ENCODE peak calls at places on chromosomes 16 and 17, in five cellular contexts. One of them, this sample, is unnamed. For H3K9me3, the result is how much of the 10 kb centered on the place peaks cover.

GRCh38 chr16:24523569-24523968 is 15.8 kb upstream of the RBBP6 start:
- DNase-seq in H1: no peak
- DNase-seq in heart left ventricle: no peak
- DNase-seq in uterus: no peak
- DNase-seq in PC-3: no peak
- DNase-seq in this sample: no peak

GRCh38 chr16:21590791-21591190 is 8.6 kb upstream of the METTL9 start:
- DNase-seq in H1: no peak
- DNase-seq in heart left ventricle: no peak
- DNase-seq in PC-3: peak
- DNase-seq in uterus: no peak
- DNase-seq in this sample: no peak

GRCh38 chr17:73586153-73586906 is 57.9 kb downstream of the SDK2 start:
- DNase-seq in uterus: no peak
- DNase-seq in PC-3: no peak
- DNase-seq in H1: no peak
- DNase-seq in heart left ventricle: no peak
- DNase-seq in this sample: no peak

GRCh38 chr16:55711959-55712876 is 56.4 kb downstream of the SLC6A2 start:
- DNase-seq in heart left ventricle: peak
- DNase-seq in H1: no peak
- DNase-seq in PC-3: peak
- DNase-seq in uterus: peak
- DNase-seq in this sample: peak

GRCh38 chr17:81164464-81165245 is 652 bp upstream of the PVALEF start:
- DNase-seq in H1: no peak
- DNase-seq in heart left ventricle: no peak
- DNase-seq in uterus: no peak
- DNase-seq in PC-3: no peak
- DNase-seq in this sample: no peak

GRCh38 chr16:77624085-77624484 is 98.2 kb upstream of the NUDT7 start:
- DNase-seq in uterus: no peak
- DNase-seq in heart left ventricle: no peak
- DNase-seq in PC-3: no peak
- DNase-seq in H1: no peak
- DNase-seq in this sample: no peak

GRCh38 chr17:46878055-46878454 is 26.7 kb downstream of the WNT9B start:
- DNase-seq in uterus: peak
- DNase-seq in PC-3: no peak
- DNase-seq in heart left ventricle: peak
- DNase-seq in H1: no peak
- DNase-seq in this sample: peak

GRCh38 chr17:12568358-12569251 is 97.1 kb upstream of the MYOCD start:
- DNase-seq in uterus: no peak
- DNase-seq in H1: no peak
- DNase-seq in heart left ventricle: no peak
- DNase-seq in PC-3: no peak
- DNase-seq in this sample: no peak

GRCh38 chr17:82596837-82597672 is 51.2 kb downstream of the WDR45B start:
- DNase-seq in uterus: no peak
- DNase-seq in PC-3: no peak
- DNase-seq in heart left ventricle: no peak
- DNase-seq in H1: no peak
- DNase-seq in this sample: no peak

GRCh38 chr17:38636054-38636453 is 30.3 kb upstream of the SRCIN1 start:
- DNase-seq in PC-3: no peak
- DNase-seq in uterus: no peak
- DNase-seq in heart left ventricle: no peak
- DNase-seq in H1: no peak
- DNase-seq in this sample: no peak

GRCh38 chr16:27761816-27762215 is 211.9 kb downstream of the KATNIP start:
- DNase-seq in heart left ventricle: no peak
- DNase-seq in uterus: no peak
- DNase-seq in H1: no peak
- DNase-seq in PC-3: no peak
- DNase-seq in this sample: no peak

GRCh38 chr16:67499159-67499558 is 15.8 kb upstream of the AGRP start:
- DNase-seq in heart left ventricle: no peak
- DNase-seq in PC-3: no peak
- DNase-seq in H1: no peak
- DNase-seq in uterus: no peak
- DNase-seq in this sample: no peak

GRCh38 chr17:75366432-75366831 is 39.0 kb downstream of the GRB2 start:
- DNase-seq in uterus: no peak
- DNase-seq in H1: no peak
- DNase-seq in PC-3: no peak
- DNase-seq in heart left ventricle: no peak
- DNase-seq in this sample: no peak

GRCh38 chr17:5502552-5502951 is 16.2 kb downstream of the MIS12 start:
- DNase-seq in H1: no peak
- DNase-seq in PC-3: no peak
- DNase-seq in heart left ventricle: no peak
- DNase-seq in uterus: no peak
- DNase-seq in this sample: no peak

GRCh38 chr16:54204756-54205155 is 81.8 kb downstream of the IRX3 start:
- DNase-seq in uterus: no peak
- DNase-seq in heart left ventricle: no peak
- DNase-seq in H1: no peak
- DNase-seq in PC-3: no peak
- DNase-seq in this sample: no peak

GRCh38 chr17:74780443-74781238 is 4.5 kb upstream of the NAT9 start:
- DNase-seq in H1: no peak
- DNase-seq in heart left ventricle: no peak
- DNase-seq in PC-3: peak
- DNase-seq in uterus: no peak
- DNase-seq in this sample: no peak

GRCh38 chr17:82228278-82228841 is 482 bp upstream of the SLC16A3 start:
- DNase-seq in uterus: no peak
- DNase-seq in PC-3: no peak
- DNase-seq in heart left ventricle: peak
- DNase-seq in H1: no peak
- DNase-seq in this sample: no peak

GRCh38 chr16:8547756-8548155 is 42.6 kb downstream of the TMEM114 start:
- DNase-seq in uterus: no peak
- DNase-seq in heart left ventricle: no peak
- DNase-seq in H1: no peak
- DNase-seq in PC-3: no peak
- DNase-seq in this sample: no peak

GRCh38 chr17:76191891-76192290 is 48.4 kb downstream of the RNF157 start:
- DNase-seq in heart left ventricle: no peak
- DNase-seq in uterus: no peak
- DNase-seq in H1: no peak
- DNase-seq in PC-3: no peak
- DNase-seq in this sample: no peak

GRCh38 chr16:1772362-1772907 is at the start of gene EME2:
- DNase-seq in PC-3: no peak
- DNase-seq in heart left ventricle: no peak
- DNase-seq in uterus: no peak
- DNase-seq in H1: no peak
- DNase-seq in this sample: no peak

GRCh38 chr17:78839173-78839761 is 1.3 kb downstream of the USP36 start:
- DNase-seq in uterus: no peak
- DNase-seq in heart left ventricle: no peak
- DNase-seq in H1: no peak
- DNase-seq in PC-3: peak
- DNase-seq in this sample: no peak

GRCh38 chr17:55238197-55238930 is 26.4 kb upstream of the HLF start:
- DNase-seq in uterus: peak
- DNase-seq in H1: peak
- DNase-seq in heart left ventricle: peak
- DNase-seq in PC-3: peak
- DNase-seq in this sample: peak
- TF ChIP-seq CTCF in uterus: no peak
- TF ChIP-seq CTCF in H1: no peak
- TF ChIP-seq CTCF in heart left ventricle: no peak
- TF ChIP-seq CTCF in PC-3: no peak
- TF ChIP-seq CTCF in this sample: peak

DNA sequence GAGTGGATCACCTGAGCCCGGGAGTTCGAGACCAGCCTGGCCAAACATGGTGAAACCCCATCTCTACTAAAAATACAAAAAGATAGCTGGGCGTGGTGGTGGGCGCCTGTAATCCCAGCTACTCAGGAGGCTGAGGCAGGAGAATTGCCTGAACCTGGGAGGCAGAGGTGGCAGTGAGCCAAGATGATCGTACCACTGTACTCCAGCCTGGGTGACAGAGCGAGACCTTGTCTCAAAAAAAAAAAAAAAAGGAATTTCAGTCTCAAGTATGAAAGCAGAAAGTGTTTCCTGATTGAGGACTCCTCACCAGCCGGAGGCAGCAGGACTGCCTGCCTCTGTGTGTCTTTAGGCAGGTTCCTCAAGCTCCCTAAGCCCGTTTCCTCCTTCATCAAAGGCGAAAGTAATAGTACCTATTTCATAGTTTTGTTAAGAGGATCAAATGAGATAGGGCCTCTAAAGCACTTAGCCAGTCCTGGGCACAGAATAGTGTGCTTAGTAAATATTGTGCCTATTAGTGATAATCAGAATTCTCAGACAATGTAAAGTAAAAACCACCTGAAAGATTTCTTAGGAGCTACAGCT is 9.0 kb downstream of the RAI1 start:
- DNase-seq in PC-3: no peak
- DNase-seq in H1: no peak
- DNase-seq in uterus: no peak
- DNase-seq in heart left ventricle: no peak
- DNase-seq in this sample: no peak
- H3K9me3 ChIP-seq in PC-3: under half
- H3K9me3 ChIP-seq in H1: under half
- H3K9me3 ChIP-seq in uterus: under half
- H3K9me3 ChIP-seq in heart left ventricle: under half
- H3K9me3 ChIP-seq in this sample: under half

DNA sequence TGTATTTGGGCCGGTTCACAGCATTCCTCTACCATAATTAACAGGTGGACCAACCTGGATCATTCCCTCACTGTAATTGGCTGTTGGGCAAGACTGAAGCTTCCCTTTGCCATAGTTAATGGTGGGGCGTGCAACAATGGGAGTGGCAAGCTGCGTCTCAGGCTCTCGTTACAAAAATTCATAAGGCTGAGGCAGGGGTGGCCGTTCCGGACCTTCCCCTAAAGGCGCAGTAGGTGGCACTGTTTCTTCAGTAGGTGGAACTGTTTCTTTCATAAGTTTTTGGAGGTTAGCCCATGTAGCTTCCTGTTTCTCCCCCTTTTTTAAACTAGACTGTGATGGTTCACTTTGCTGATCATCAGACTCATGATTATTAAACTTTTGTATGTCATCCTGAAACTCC is 17.0 kb upstream of the TMC5 start:
- DNase-seq in heart left ventricle: no peak
- DNase-seq in H1: peak
- DNase-seq in PC-3: no peak
- DNase-seq in uterus: no peak
- DNase-seq in this sample: no peak
- TF ChIP-seq CTCF in heart left ventricle: no peak
- TF ChIP-seq CTCF in H1: peak
- TF ChIP-seq CTCF in PC-3: peak
- TF ChIP-seq CTCF in uterus: no peak
- TF ChIP-seq CTCF in this sample: no peak

GRCh38 chr16:5862103-5863003 is 764.8 kb upstream of the EEF2KMT start:
- DNase-seq in heart left ventricle: no peak
- DNase-seq in H1: no peak
- DNase-seq in PC-3: no peak
- DNase-seq in uterus: no peak
- DNase-seq in this sample: no peak
- H3K9me3 ChIP-seq in heart left ventricle: under half
- H3K9me3 ChIP-seq in H1: under half
- H3K9me3 ChIP-seq in PC-3: under half
- H3K9me3 ChIP-seq in uterus: under half
- H3K9me3 ChIP-seq in this sample: under half

GRCh38 chr17:45743626-45744326 is 40.3 kb upstream of the CRHR1 start:
- DNase-seq in heart left ventricle: no peak
- DNase-seq in uterus: no peak
- DNase-seq in PC-3: no peak
- DNase-seq in H1: no peak
- DNase-seq in this sample: no peak

GRCh38 chr17:45739786-45740185 is 44.3 kb upstream of the CRHR1 start:
- DNase-seq in heart left ventricle: no peak
- DNase-seq in H1: no peak
- DNase-seq in PC-3: no peak
- DNase-seq in uterus: no peak
- DNase-seq in this sample: no peak

GRCh38 chr17:45742251-45742650 is 41.9 kb upstream of the CRHR1 start:
- DNase-seq in H1: no peak
- DNase-seq in uterus: no peak
- DNase-seq in PC-3: no peak
- DNase-seq in heart left ventricle: no peak
- DNase-seq in this sample: no peak

GRCh38 chr17:45745843-45746494 is 38.2 kb upstream of the CRHR1 start:
- DNase-seq in uterus: no peak
- DNase-seq in heart left ventricle: no peak
- DNase-seq in H1: no peak
- DNase-seq in PC-3: no peak
- DNase-seq in this sample: no peak

GRCh38 chr17:45740553-45741330 is 43.4 kb upstream of the CRHR1 start:
- DNase-seq in H1: peak
- DNase-seq in heart left ventricle: no peak
- DNase-seq in PC-3: peak
- DNase-seq in uterus: no peak
- DNase-seq in this sample: no peak
- TF ChIP-seq CTCF in H1: no peak
- TF ChIP-seq CTCF in heart left ventricle: no peak
- TF ChIP-seq CTCF in PC-3: no peak
- TF ChIP-seq CTCF in uterus: no peak
- TF ChIP-seq CTCF in this sample: no peak

DNA sequence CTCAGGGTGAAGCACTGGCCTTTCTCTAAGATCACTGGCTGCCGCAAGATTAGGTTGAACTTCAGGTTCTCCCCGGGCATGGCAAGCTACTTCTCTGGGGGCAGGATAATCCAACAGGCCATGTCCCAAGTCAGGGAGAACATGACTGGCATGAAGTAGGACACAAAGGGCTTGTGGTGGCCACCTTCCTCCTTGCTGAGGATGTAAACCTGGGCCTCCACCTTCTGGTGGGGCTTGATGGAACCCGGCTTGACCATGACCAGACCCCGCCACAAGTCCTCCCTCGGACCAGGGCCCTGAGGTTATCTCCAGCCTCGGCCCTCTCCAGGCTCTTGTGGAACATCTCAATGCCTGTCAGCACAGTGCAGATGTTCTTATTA is 211.1 kb upstream of the WSB1 start:
- DNase-seq in heart left ventricle: no peak
- DNase-seq in H1: no peak
- DNase-seq in PC-3: no peak
- DNase-seq in uterus: no peak
- DNase-seq in this sample: no peak
- H3K9me3 ChIP-seq in heart left ventricle: under half
- H3K9me3 ChIP-seq in H1: half or more
- H3K9me3 ChIP-seq in PC-3: under half
- H3K9me3 ChIP-seq in uterus: under half
- H3K9me3 ChIP-seq in this sample: under half

This sample was measured in right atrium auricular region.